ENCODE peak calls at places on chromosomes 12 and 14, in four cellular contexts. S is HFFc6; J is stimulated activated CD4-positive, alpha-beta T cell treated with anti-CD3 and anti-CD28 coated beads, Interleukin-1b, Interleukin-23, amount 100 ng/mL, for 24 hours; H is GM23248. M is an unnamed sample.

GRCh38 chr12:4270016-4270669 is 3.4 kb upstream of the CCND2 start:
- DNase-seq in S (no peak), J (peak; percentile 41), H (no peak), M (no peak)

GRCh38 chr12:11652351-11653040 is 3.0 kb downstream of the ETV6 start:
- DNase-seq in J (no peak), H (peak; percentile 73), S (peak; percentile 69), M (peak; percentile 67)

GRCh38 chr12:111616177-111616623 is 17.1 kb upstream of the ATXN2 start:
- DNase-seq in H (peak; percentile 22), J (no peak), S (no peak), M (peak; percentile 21)

GRCh38 chr14:73255693-73256225 is 18.5 kb downstream of the PAPLN start:
- DNase-seq in H (no peak), J (no peak), S (no peak), M (no peak)

GRCh38 chr12:71551529-71551928 is 111.9 kb downstream of the LGR5 start:
- DNase-seq in H (peak; percentile 48), J (no peak), S (peak; percentile 35), M (peak; percentile 15)

GRCh38 chr12:120453977-120454376 is 7.7 kb downstream of the GATC start:
- DNase-seq in S (no peak), J (no peak), H (peak; percentile 63), M (peak; percentile 19)

GRCh38 chr12:65911321-65911720 is 87.0 kb downstream of the HMGA2 start:
- DNase-seq in H (peak; percentile 50), S (peak; percentile 47), J (no peak), M (peak; percentile 53)

GRCh38 chr12:113955109-113955970 is 10.8 kb downstream of the RBM19 start:
- DNase-seq in J (no peak), S (no peak), H (peak; percentile 21), M (peak; percentile 7)

GRCh38 chr12:41217731-41218130 is 29.6 kb downstream of the PDZRN4 start:
- DNase-seq in J (no peak), S (no peak), H (no peak), M (no peak)

GRCh38 chr12:28374556-28374955 is 184.3 kb downstream of the CCDC91 start:
- DNase-seq in S (no peak), H (peak; percentile 44), J (no peak), M (peak; percentile 74)

GRCh38 chr12:112900298-112901145 is 6.2 kb upstream of the OAS1 start:
- DNase-seq in H (peak; percentile 48), J (no peak), S (peak; percentile 22), M (peak; percentile 27)